ENCODE peak calls at places on chromosomes 4 and X, in ten cellular contexts. One of them, this sample, is unnamed.

GRCh38 chr4:10554694-10555093 is 97.5 kb upstream of the ZNF518B start:
- DNase-seq in stimulated activated CD8-positive, alpha-beta memory T cell treated with anti-CD3 and anti-CD28 coated beads, Interleukin-7, amount 100 ng/mL, for 24 hours: peak
- DNase-seq in NCI-H748 treated with DMSO at 0.1 percent for 48 hours: peak
- DNase-seq in GM23248: peak
- DNase-seq in left ventricle myocardium inferior: no peak
- DNase-seq in M059J: peak
- DNase-seq in heart right ventricle: no peak
- DNase-seq in posterior cingulate gyrus: no peak
- DNase-seq in endothelial cell of umbilical vein: peak
- DNase-seq in fibroblast of lung: peak
- DNase-seq in this sample: peak

GRCh38 chrX:153400146-153401132 is 711 bp downstream of the PNMA6E start:
- DNase-seq in stimulated activated CD8-positive, alpha-beta memory T cell treated with anti-CD3 and anti-CD28 coated beads, Interleukin-7, amount 100 ng/mL, for 24 hours: peak
- DNase-seq in NCI-H748 treated with DMSO at 0.1 percent for 48 hours: no peak
- DNase-seq in posterior cingulate gyrus: peak
- DNase-seq in M059J: peak
- DNase-seq in left ventricle myocardium inferior: no peak
- DNase-seq in endothelial cell of umbilical vein: peak
- DNase-seq in GM23248: peak
- DNase-seq in heart right ventricle: peak
- DNase-seq in fibroblast of lung: no peak
- DNase-seq in this sample: no peak

GRCh38 chrX:14798805-14799397 is 74.0 kb downstream of the FANCB start:
- DNase-seq in stimulated activated CD8-positive, alpha-beta memory T cell treated with anti-CD3 and anti-CD28 coated beads, Interleukin-7, amount 100 ng/mL, for 24 hours: no peak
- DNase-seq in heart right ventricle: no peak
- DNase-seq in fibroblast of lung: no peak
- DNase-seq in NCI-H748 treated with DMSO at 0.1 percent for 48 hours: no peak
- DNase-seq in GM23248: no peak
- DNase-seq in M059J: no peak
- DNase-seq in left ventricle myocardium inferior: no peak
- DNase-seq in endothelial cell of umbilical vein: no peak
- DNase-seq in posterior cingulate gyrus: no peak
- DNase-seq in this sample: no peak

GRCh38 chr4:19651481-19651880 is 600.2 kb upstream of the SLIT2 start:
- DNase-seq in GM23248: peak
- DNase-seq in left ventricle myocardium inferior: no peak
- DNase-seq in endothelial cell of umbilical vein: no peak
- DNase-seq in stimulated activated CD8-positive, alpha-beta memory T cell treated with anti-CD3 and anti-CD28 coated beads, Interleukin-7, amount 100 ng/mL, for 24 hours: no peak
- DNase-seq in NCI-H748 treated with DMSO at 0.1 percent for 48 hours: no peak
- DNase-seq in M059J: no peak
- DNase-seq in fibroblast of lung: no peak
- DNase-seq in heart right ventricle: no peak
- DNase-seq in posterior cingulate gyrus: no peak
- DNase-seq in this sample: no peak

GRCh38 chr4:60531790-60532189 is 668.3 kb upstream of the ADGRL3 start:
- DNase-seq in endothelial cell of umbilical vein: no peak
- DNase-seq in left ventricle myocardium inferior: no peak
- DNase-seq in heart right ventricle: no peak
- DNase-seq in M059J: no peak
- DNase-seq in stimulated activated CD8-positive, alpha-beta memory T cell treated with anti-CD3 and anti-CD28 coated beads, Interleukin-7, amount 100 ng/mL, for 24 hours: no peak
- DNase-seq in fibroblast of lung: no peak
- DNase-seq in GM23248: no peak
- DNase-seq in posterior cingulate gyrus: no peak
- DNase-seq in NCI-H748 treated with DMSO at 0.1 percent for 48 hours: no peak
- DNase-seq in this sample: no peak

GRCh38 chrX:150517303-150517896 is 51.0 kb upstream of the MTM1 start:
- DNase-seq in heart right ventricle: no peak
- DNase-seq in left ventricle myocardium inferior: no peak
- DNase-seq in endothelial cell of umbilical vein: no peak
- DNase-seq in fibroblast of lung: peak
- DNase-seq in M059J: no peak
- DNase-seq in NCI-H748 treated with DMSO at 0.1 percent for 48 hours: no peak
- DNase-seq in posterior cingulate gyrus: no peak
- DNase-seq in GM23248: peak
- DNase-seq in stimulated activated CD8-positive, alpha-beta memory T cell treated with anti-CD3 and anti-CD28 coated beads, Interleukin-7, amount 100 ng/mL, for 24 hours: no peak
- DNase-seq in this sample: no peak

GRCh38 chr4:142811034-142811433 is 35.1 kb downstream of the INPP4B start:
- DNase-seq in posterior cingulate gyrus: no peak
- DNase-seq in left ventricle myocardium inferior: no peak
- DNase-seq in M059J: no peak
- DNase-seq in heart right ventricle: no peak
- DNase-seq in stimulated activated CD8-positive, alpha-beta memory T cell treated with anti-CD3 and anti-CD28 coated beads, Interleukin-7, amount 100 ng/mL, for 24 hours: no peak
- DNase-seq in fibroblast of lung: no peak
- DNase-seq in endothelial cell of umbilical vein: no peak
- DNase-seq in GM23248: no peak
- DNase-seq in NCI-H748 treated with DMSO at 0.1 percent for 48 hours: no peak
- DNase-seq in this sample: no peak

GRCh38 chr4:12555011-12555410 is 929.1 kb downstream of the RAB28 start:
- DNase-seq in left ventricle myocardium inferior: no peak
- DNase-seq in fibroblast of lung: peak
- DNase-seq in stimulated activated CD8-positive, alpha-beta memory T cell treated with anti-CD3 and anti-CD28 coated beads, Interleukin-7, amount 100 ng/mL, for 24 hours: no peak
- DNase-seq in endothelial cell of umbilical vein: no peak
- DNase-seq in heart right ventricle: no peak
- DNase-seq in NCI-H748 treated with DMSO at 0.1 percent for 48 hours: no peak
- DNase-seq in posterior cingulate gyrus: no peak
- DNase-seq in M059J: no peak
- DNase-seq in GM23248: no peak
- DNase-seq in this sample: no peak

GRCh38 chr4:118953276-118953675 is 64.6 kb downstream of the SYNPO2 start:
- DNase-seq in NCI-H748 treated with DMSO at 0.1 percent for 48 hours: no peak
- DNase-seq in fibroblast of lung: no peak
- DNase-seq in GM23248: peak
- DNase-seq in stimulated activated CD8-positive, alpha-beta memory T cell treated with anti-CD3 and anti-CD28 coated beads, Interleukin-7, amount 100 ng/mL, for 24 hours: no peak
- DNase-seq in M059J: peak
- DNase-seq in left ventricle myocardium inferior: no peak
- DNase-seq in heart right ventricle: no peak
- DNase-seq in endothelial cell of umbilical vein: no peak
- DNase-seq in posterior cingulate gyrus: no peak
- DNase-seq in this sample: no peak

GRCh38 chrX:97332963-97333362 is 449.3 kb downstream of the RPA4 start:
- DNase-seq in heart right ventricle: no peak
- DNase-seq in endothelial cell of umbilical vein: no peak
- DNase-seq in posterior cingulate gyrus: no peak
- DNase-seq in GM23248: peak
- DNase-seq in stimulated activated CD8-positive, alpha-beta memory T cell treated with anti-CD3 and anti-CD28 coated beads, Interleukin-7, amount 100 ng/mL, for 24 hours: no peak
- DNase-seq in M059J: no peak
- DNase-seq in NCI-H748 treated with DMSO at 0.1 percent for 48 hours: no peak
- DNase-seq in fibroblast of lung: no peak
- DNase-seq in left ventricle myocardium inferior: no peak
- DNase-seq in this sample: no peak

GRCh38 chr4:176383273-176384077 is 63.7 kb downstream of the SPCS3 start:
- DNase-seq in GM23248: peak
- DNase-seq in fibroblast of lung: peak
- DNase-seq in posterior cingulate gyrus: no peak
- DNase-seq in M059J: peak
- DNase-seq in endothelial cell of umbilical vein: peak
- DNase-seq in heart right ventricle: no peak
- DNase-seq in NCI-H748 treated with DMSO at 0.1 percent for 48 hours: no peak
- DNase-seq in left ventricle myocardium inferior: no peak
- DNase-seq in stimulated activated CD8-positive, alpha-beta memory T cell treated with anti-CD3 and anti-CD28 coated beads, Interleukin-7, amount 100 ng/mL, for 24 hours: no peak
- DNase-seq in this sample: no peak

GRCh38 chr4:130760246-130760645 is 1664.3 kb downstream of the C4orf33 start:
- DNase-seq in GM23248: no peak
- DNase-seq in left ventricle myocardium inferior: no peak
- DNase-seq in M059J: no peak
- DNase-seq in posterior cingulate gyrus: no peak
- DNase-seq in heart right ventricle: no peak
- DNase-seq in stimulated activated CD8-positive, alpha-beta memory T cell treated with anti-CD3 and anti-CD28 coated beads, Interleukin-7, amount 100 ng/mL, for 24 hours: no peak
- DNase-seq in endothelial cell of umbilical vein: no peak
- DNase-seq in fibroblast of lung: no peak
- DNase-seq in NCI-H748 treated with DMSO at 0.1 percent for 48 hours: no peak
- DNase-seq in this sample: no peak

GRCh38 chr4:76690906-76691275 is 207.1 kb downstream of the SOWAHB start:
- DNase-seq in GM23248: peak
- DNase-seq in M059J: peak
- DNase-seq in heart right ventricle: no peak
- DNase-seq in endothelial cell of umbilical vein: no peak
- DNase-seq in fibroblast of lung: peak
- DNase-seq in left ventricle myocardium inferior: no peak
- DNase-seq in NCI-H748 treated with DMSO at 0.1 percent for 48 hours: no peak
- DNase-seq in stimulated activated CD8-positive, alpha-beta memory T cell treated with anti-CD3 and anti-CD28 coated beads, Interleukin-7, amount 100 ng/mL, for 24 hours: no peak
- DNase-seq in posterior cingulate gyrus: no peak
- DNase-seq in this sample: no peak

GRCh38 chr4:164959896-164960295 is 17.6 kb downstream of the TRIM61 start:
- DNase-seq in heart right ventricle: no peak
- DNase-seq in M059J: peak
- DNase-seq in stimulated activated CD8-positive, alpha-beta memory T cell treated with anti-CD3 and anti-CD28 coated beads, Interleukin-7, amount 100 ng/mL, for 24 hours: no peak
- DNase-seq in fibroblast of lung: peak
- DNase-seq in endothelial cell of umbilical vein: no peak
- DNase-seq in posterior cingulate gyrus: no peak
- DNase-seq in left ventricle myocardium inferior: no peak
- DNase-seq in GM23248: peak
- DNase-seq in NCI-H748 treated with DMSO at 0.1 percent for 48 hours: no peak
- DNase-seq in this sample: no peak

GRCh38 chr4:111641813-111642579 is 503.3 kb upstream of the FAM241A start:
- DNase-seq in endothelial cell of umbilical vein: peak
- DNase-seq in fibroblast of lung: peak
- DNase-seq in GM23248: peak
- DNase-seq in NCI-H748 treated with DMSO at 0.1 percent for 48 hours: peak
- DNase-seq in stimulated activated CD8-positive, alpha-beta memory T cell treated with anti-CD3 and anti-CD28 coated beads, Interleukin-7, amount 100 ng/mL, for 24 hours: no peak
- DNase-seq in heart right ventricle: no peak
- DNase-seq in M059J: peak
- DNase-seq in posterior cingulate gyrus: no peak
- DNase-seq in left ventricle myocardium inferior: no peak
- DNase-seq in this sample: peak

GRCh38 chr4:171813195-171813955 is at the start of gene GALNTL6:
- DNase-seq in endothelial cell of umbilical vein: no peak
- DNase-seq in heart right ventricle: peak
- DNase-seq in NCI-H748 treated with DMSO at 0.1 percent for 48 hours: peak
- DNase-seq in M059J: no peak
- DNase-seq in fibroblast of lung: no peak
- DNase-seq in GM23248: peak
- DNase-seq in posterior cingulate gyrus: peak
- DNase-seq in left ventricle myocardium inferior: no peak
- DNase-seq in stimulated activated CD8-positive, alpha-beta memory T cell treated with anti-CD3 and anti-CD28 coated beads, Interleukin-7, amount 100 ng/mL, for 24 hours: no peak
- DNase-seq in this sample: no peak

GRCh38 chr4:113996599-113997177 is 17.2 kb upstream of the ARSJ start:
- DNase-seq in NCI-H748 treated with DMSO at 0.1 percent for 48 hours: peak
- DNase-seq in M059J: peak
- DNase-seq in stimulated activated CD8-positive, alpha-beta memory T cell treated with anti-CD3 and anti-CD28 coated beads, Interleukin-7, amount 100 ng/mL, for 24 hours: no peak
- DNase-seq in endothelial cell of umbilical vein: no peak
- DNase-seq in left ventricle myocardium inferior: no peak
- DNase-seq in GM23248: peak
- DNase-seq in fibroblast of lung: no peak
- DNase-seq in posterior cingulate gyrus: no peak
- DNase-seq in heart right ventricle: no peak
- DNase-seq in this sample: no peak

GRCh38 chr4:137468836-137469235 is 63.5 kb downstream of the PCDH18 start:
- DNase-seq in left ventricle myocardium inferior: no peak
- DNase-seq in M059J: no peak
- DNase-seq in heart right ventricle: no peak
- DNase-seq in NCI-H748 treated with DMSO at 0.1 percent for 48 hours: no peak
- DNase-seq in GM23248: no peak
- DNase-seq in posterior cingulate gyrus: no peak
- DNase-seq in fibroblast of lung: no peak
- DNase-seq in stimulated activated CD8-positive, alpha-beta memory T cell treated with anti-CD3 and anti-CD28 coated beads, Interleukin-7, amount 100 ng/mL, for 24 hours: no peak
- DNase-seq in endothelial cell of umbilical vein: no peak
- DNase-seq in this sample: no peak

GRCh38 chrX:103878466-103879151 is 46.6 kb upstream of the RAB9B start:
- DNase-seq in GM23248: peak
- DNase-seq in M059J: peak
- DNase-seq in endothelial cell of umbilical vein: peak
- DNase-seq in heart right ventricle: no peak
- DNase-seq in stimulated activated CD8-positive, alpha-beta memory T cell treated with anti-CD3 and anti-CD28 coated beads, Interleukin-7, amount 100 ng/mL, for 24 hours: no peak
- DNase-seq in posterior cingulate gyrus: no peak
- DNase-seq in left ventricle myocardium inferior: no peak
- DNase-seq in fibroblast of lung: peak
- DNase-seq in NCI-H748 treated with DMSO at 0.1 percent for 48 hours: no peak
- DNase-seq in this sample: no peak

GRCh38 chrX:149039057-149039456 is 466.0 kb downstream of the IDS start:
- DNase-seq in M059J: no peak
- DNase-seq in GM23248: no peak
- DNase-seq in posterior cingulate gyrus: no peak
- DNase-seq in NCI-H748 treated with DMSO at 0.1 percent for 48 hours: no peak
- DNase-seq in heart right ventricle: no peak
- DNase-seq in stimulated activated CD8-positive, alpha-beta memory T cell treated with anti-CD3 and anti-CD28 coated beads, Interleukin-7, amount 100 ng/mL, for 24 hours: no peak
- DNase-seq in fibroblast of lung: no peak
- DNase-seq in endothelial cell of umbilical vein: no peak
- DNase-seq in left ventricle myocardium inferior: no peak
- DNase-seq in this sample: no peak

GRCh38 chr4:138051157-138051556 is 191.0 kb downstream of the SLC7A11 start:
- DNase-seq in M059J: no peak
- DNase-seq in GM23248: peak
- DNase-seq in NCI-H748 treated with DMSO at 0.1 percent for 48 hours: no peak
- DNase-seq in left ventricle myocardium inferior: no peak
- DNase-seq in heart right ventricle: no peak
- DNase-seq in endothelial cell of umbilical vein: no peak
- DNase-seq in stimulated activated CD8-positive, alpha-beta memory T cell treated with anti-CD3 and anti-CD28 coated beads, Interleukin-7, amount 100 ng/mL, for 24 hours: no peak
- DNase-seq in fibroblast of lung: peak
- DNase-seq in posterior cingulate gyrus: no peak
- DNase-seq in this sample: no peak

GRCh38 chr4:19987746-19988145 is 264.0 kb upstream of the SLIT2 start:
- DNase-seq in NCI-H748 treated with DMSO at 0.1 percent for 48 hours: no peak
- DNase-seq in endothelial cell of umbilical vein: peak
- DNase-seq in GM23248: peak
- DNase-seq in posterior cingulate gyrus: no peak
- DNase-seq in heart right ventricle: no peak
- DNase-seq in left ventricle myocardium inferior: no peak
- DNase-seq in stimulated activated CD8-positive, alpha-beta memory T cell treated with anti-CD3 and anti-CD28 coated beads, Interleukin-7, amount 100 ng/mL, for 24 hours: no peak
- DNase-seq in fibroblast of lung: peak
- DNase-seq in M059J: peak
- DNase-seq in this sample: no peak

GRCh38 chr4:41361831-41362646 is 105.3 kb downstream of the UCHL1 start:
- DNase-seq in left ventricle myocardium inferior: no peak
- DNase-seq in endothelial cell of umbilical vein: peak
- DNase-seq in heart right ventricle: no peak
- DNase-seq in GM23248: peak
- DNase-seq in M059J: peak
- DNase-seq in fibroblast of lung: no peak
- DNase-seq in posterior cingulate gyrus: no peak
- DNase-seq in stimulated activated CD8-positive, alpha-beta memory T cell treated with anti-CD3 and anti-CD28 coated beads, Interleukin-7, amount 100 ng/mL, for 24 hours: no peak
- DNase-seq in NCI-H748 treated with DMSO at 0.1 percent for 48 hours: no peak
- DNase-seq in this sample: peak

GRCh38 chr4:148649669-148650331 is 207.6 kb upstream of the NR3C2 start:
- DNase-seq in posterior cingulate gyrus: no peak
- DNase-seq in fibroblast of lung: no peak
- DNase-seq in GM23248: peak
- DNase-seq in NCI-H748 treated with DMSO at 0.1 percent for 48 hours: no peak
- DNase-seq in left ventricle myocardium inferior: no peak
- DNase-seq in endothelial cell of umbilical vein: no peak
- DNase-seq in M059J: no peak
- DNase-seq in stimulated activated CD8-positive, alpha-beta memory T cell treated with anti-CD3 and anti-CD28 coated beads, Interleukin-7, amount 100 ng/mL, for 24 hours: no peak
- DNase-seq in heart right ventricle: no peak
- DNase-seq in this sample: no peak

This sample was measured in C1 segment of cervical spinal cord.